ENCODE peak calls at places on chromosomes 1 and 21, in six cellular contexts. One of them, this sample, is unnamed.

GRCh38 chr1:237769916-237770315 is 120.8 kb downstream of the ZP4 start:
- DNase-seq in activated T-helper 1 cell treated with Interleukin-2 at 50 U/mL for 16 hours: no peak
- DNase-seq in Calu3: no peak
- DNase-seq in T-helper 1 cell: no peak
- DNase-seq in dorsolateral prefrontal cortex: no peak
- DNase-seq in tibial artery: no peak
- DNase-seq in this sample: no peak

GRCh38 chr1:109482796-109483638 is 688 bp upstream of the ATXN7L2 start:
- DNase-seq in T-helper 1 cell: peak; percentile 32
- DNase-seq in Calu3: no peak
- DNase-seq in tibial artery: peak; percentile 73
- DNase-seq in activated T-helper 1 cell treated with Interleukin-2 at 50 U/mL for 16 hours: peak; percentile 26
- DNase-seq in dorsolateral prefrontal cortex: peak; percentile 68
- DNase-seq in this sample: peak; percentile 46

GRCh38 chr1:173474097-173474779 is 2.9 kb upstream of the PRDX6 start:
- DNase-seq in dorsolateral prefrontal cortex: no peak
- DNase-seq in T-helper 1 cell: no peak
- DNase-seq in tibial artery: no peak
- DNase-seq in activated T-helper 1 cell treated with Interleukin-2 at 50 U/mL for 16 hours: no peak
- DNase-seq in Calu3: no peak
- DNase-seq in this sample: no peak

GRCh38 chr1:63691672-63692425 is 82.0 kb upstream of the ROR1 start:
- DNase-seq in Calu3: peak; percentile 70
- DNase-seq in T-helper 1 cell: no peak
- DNase-seq in tibial artery: peak; percentile 75
- DNase-seq in activated T-helper 1 cell treated with Interleukin-2 at 50 U/mL for 16 hours: no peak
- DNase-seq in dorsolateral prefrontal cortex: no peak
- DNase-seq in this sample: no peak

GRCh38 chr1:147628441-147628840 is 41.9 kb downstream of the ACP6 start:
- DNase-seq in T-helper 1 cell: no peak
- DNase-seq in dorsolateral prefrontal cortex: no peak
- DNase-seq in activated T-helper 1 cell treated with Interleukin-2 at 50 U/mL for 16 hours: no peak
- DNase-seq in Calu3: no peak
- DNase-seq in tibial artery: no peak
- DNase-seq in this sample: no peak

GRCh38 chr1:31701137-31701736 is 2.6 kb downstream of the COL16A1 start:
- DNase-seq in activated T-helper 1 cell treated with Interleukin-2 at 50 U/mL for 16 hours: peak; percentile 15
- DNase-seq in tibial artery: peak; percentile 96
- DNase-seq in T-helper 1 cell: no peak
- DNase-seq in dorsolateral prefrontal cortex: peak; percentile 89
- DNase-seq in Calu3: peak; percentile 84
- DNase-seq in this sample: peak; percentile 84

GRCh38 chr1:65882091-65882490 is 89.4 kb downstream of the PDE4B start:
- DNase-seq in tibial artery: no peak
- DNase-seq in T-helper 1 cell: no peak
- DNase-seq in activated T-helper 1 cell treated with Interleukin-2 at 50 U/mL for 16 hours: no peak
- DNase-seq in dorsolateral prefrontal cortex: no peak
- DNase-seq in Calu3: no peak
- DNase-seq in this sample: no peak

GRCh38 chr1:225909477-225909876 is 14.6 kb downstream of the PYCR2 start:
- DNase-seq in Calu3: no peak
- DNase-seq in dorsolateral prefrontal cortex: no peak
- DNase-seq in activated T-helper 1 cell treated with Interleukin-2 at 50 U/mL for 16 hours: no peak
- DNase-seq in T-helper 1 cell: no peak
- DNase-seq in tibial artery: no peak
- DNase-seq in this sample: no peak

GRCh38 chr1:246959944-246960693 is 28.4 kb upstream of the AHCTF1 start:
- DNase-seq in Calu3: no peak
- DNase-seq in dorsolateral prefrontal cortex: no peak
- DNase-seq in activated T-helper 1 cell treated with Interleukin-2 at 50 U/mL for 16 hours: no peak
- DNase-seq in tibial artery: no peak
- DNase-seq in T-helper 1 cell: no peak
- DNase-seq in this sample: no peak

GRCh38 chr21:31604591-31605190 is 54.8 kb upstream of the SOD1 start:
- DNase-seq in tibial artery: no peak
- DNase-seq in T-helper 1 cell: peak; percentile 53
- DNase-seq in dorsolateral prefrontal cortex: peak; percentile 78
- DNase-seq in Calu3: peak; percentile 51
- DNase-seq in activated T-helper 1 cell treated with Interleukin-2 at 50 U/mL for 16 hours: peak; percentile 52
- DNase-seq in this sample: peak; percentile 81

GRCh38 chr21:43864313-43864805 is 664 bp upstream of the AGPAT3 start:
- DNase-seq in activated T-helper 1 cell treated with Interleukin-2 at 50 U/mL for 16 hours: no peak
- DNase-seq in dorsolateral prefrontal cortex: peak; percentile 56
- DNase-seq in Calu3: peak; percentile 68
- DNase-seq in tibial artery: no peak
- DNase-seq in T-helper 1 cell: peak; percentile 17
- DNase-seq in this sample: peak; percentile 89

GRCh38 chr1:85421179-85421578 is 43.8 kb downstream of the DDAH1 start:
- DNase-seq in T-helper 1 cell: no peak
- DNase-seq in tibial artery: no peak
- DNase-seq in dorsolateral prefrontal cortex: no peak
- DNase-seq in activated T-helper 1 cell treated with Interleukin-2 at 50 U/mL for 16 hours: no peak
- DNase-seq in Calu3: no peak
- DNase-seq in this sample: no peak

GRCh38 chr21:18340387-18340942 is 63.1 kb downstream of the TMPRSS15 start:
- DNase-seq in activated T-helper 1 cell treated with Interleukin-2 at 50 U/mL for 16 hours: no peak
- DNase-seq in dorsolateral prefrontal cortex: no peak
- DNase-seq in tibial artery: no peak
- DNase-seq in Calu3: no peak
- DNase-seq in T-helper 1 cell: no peak
- DNase-seq in this sample: no peak

GRCh38 chr1:33263890-33264504 is 7.7 kb downstream of the ZNF362 start:
- DNase-seq in T-helper 1 cell: no peak
- DNase-seq in Calu3: no peak
- DNase-seq in activated T-helper 1 cell treated with Interleukin-2 at 50 U/mL for 16 hours: no peak
- DNase-seq in tibial artery: no peak
- DNase-seq in dorsolateral prefrontal cortex: no peak
- DNase-seq in this sample: no peak

GRCh38 chr21:35678393-35678792 is 381.9 kb downstream of the SETD4 start:
- DNase-seq in activated T-helper 1 cell treated with Interleukin-2 at 50 U/mL for 16 hours: no peak
- DNase-seq in Calu3: no peak
- DNase-seq in tibial artery: no peak
- DNase-seq in T-helper 1 cell: no peak
- DNase-seq in dorsolateral prefrontal cortex: no peak
- DNase-seq in this sample: no peak

GRCh38 chr1:230825804-230826160 is 42.5 kb downstream of the C1orf198 start:
- DNase-seq in tibial artery: peak; percentile 88
- DNase-seq in Calu3: peak; percentile 28
- DNase-seq in T-helper 1 cell: no peak
- DNase-seq in activated T-helper 1 cell treated with Interleukin-2 at 50 U/mL for 16 hours: no peak
- DNase-seq in dorsolateral prefrontal cortex: no peak
- DNase-seq in this sample: no peak

GRCh38 chr1:169443923-169444322 is 16.6 kb upstream of the CCDC181 start:
- DNase-seq in activated T-helper 1 cell treated with Interleukin-2 at 50 U/mL for 16 hours: no peak
- DNase-seq in dorsolateral prefrontal cortex: no peak
- DNase-seq in Calu3: no peak
- DNase-seq in T-helper 1 cell: no peak
- DNase-seq in tibial artery: no peak
- DNase-seq in this sample: no peak

GRCh38 chr1:198929961-198930599 is 291.2 kb downstream of the PTPRC start:
- DNase-seq in tibial artery: no peak
- DNase-seq in dorsolateral prefrontal cortex: no peak
- DNase-seq in T-helper 1 cell: no peak
- DNase-seq in Calu3: no peak
- DNase-seq in activated T-helper 1 cell treated with Interleukin-2 at 50 U/mL for 16 hours: no peak
- DNase-seq in this sample: no peak

GRCh38 chr1:8082945-8083344 is 56.8 kb upstream of the ERRFI1 start:
- DNase-seq in T-helper 1 cell: no peak
- DNase-seq in activated T-helper 1 cell treated with Interleukin-2 at 50 U/mL for 16 hours: no peak
- DNase-seq in Calu3: no peak
- DNase-seq in dorsolateral prefrontal cortex: no peak
- DNase-seq in tibial artery: no peak
- DNase-seq in this sample: no peak

GRCh38 chr1:21325731-21326387 is 35.6 kb upstream of the ECE1 start:
- DNase-seq in activated T-helper 1 cell treated with Interleukin-2 at 50 U/mL for 16 hours: no peak
- DNase-seq in tibial artery: peak; percentile 87
- DNase-seq in T-helper 1 cell: no peak
- DNase-seq in Calu3: no peak
- DNase-seq in dorsolateral prefrontal cortex: no peak
- DNase-seq in this sample: no peak

GRCh38 chr1:115319706-115320105 is 18.3 kb downstream of the NGF start:
- DNase-seq in tibial artery: no peak
- DNase-seq in activated T-helper 1 cell treated with Interleukin-2 at 50 U/mL for 16 hours: no peak
- DNase-seq in dorsolateral prefrontal cortex: no peak
- DNase-seq in Calu3: no peak
- DNase-seq in T-helper 1 cell: no peak
- DNase-seq in this sample: no peak

GRCh38 chr1:95042286-95042685 is 30.5 kb downstream of the ALG14 start:
- DNase-seq in tibial artery: no peak
- DNase-seq in Calu3: no peak
- DNase-seq in dorsolateral prefrontal cortex: no peak
- DNase-seq in activated T-helper 1 cell treated with Interleukin-2 at 50 U/mL for 16 hours: no peak
- DNase-seq in T-helper 1 cell: no peak
- DNase-seq in this sample: no peak

GRCh38 chr1:224800486-224801119 is 128.9 kb upstream of the DNAH14 start:
- DNase-seq in tibial artery: no peak
- DNase-seq in T-helper 1 cell: no peak
- DNase-seq in Calu3: no peak
- DNase-seq in activated T-helper 1 cell treated with Interleukin-2 at 50 U/mL for 16 hours: no peak
- DNase-seq in dorsolateral prefrontal cortex: no peak
- DNase-seq in this sample: no peak

GRCh38 chr21:37337831-37338230 is 28.7 kb upstream of the DYRK1A start:
- DNase-seq in T-helper 1 cell: no peak
- DNase-seq in tibial artery: no peak
- DNase-seq in dorsolateral prefrontal cortex: no peak
- DNase-seq in activated T-helper 1 cell treated with Interleukin-2 at 50 U/mL for 16 hours: no peak
- DNase-seq in Calu3: no peak
- DNase-seq in this sample: no peak

GRCh38 chr1:174815036-174815435 is 184.7 kb upstream of the CACYBP start:
- DNase-seq in T-helper 1 cell: no peak
- DNase-seq in tibial artery: no peak
- DNase-seq in Calu3: peak; percentile 45
- DNase-seq in dorsolateral prefrontal cortex: no peak
- DNase-seq in activated T-helper 1 cell treated with Interleukin-2 at 50 U/mL for 16 hours: no peak
- DNase-seq in this sample: no peak

GRCh38 chr1:10283318-10283984 is 73.1 kb downstream of the KIF1B start:
- DNase-seq in dorsolateral prefrontal cortex: no peak
- DNase-seq in activated T-helper 1 cell treated with Interleukin-2 at 50 U/mL for 16 hours: no peak
- DNase-seq in T-helper 1 cell: no peak
- DNase-seq in Calu3: no peak
- DNase-seq in tibial artery: no peak
- DNase-seq in this sample: no peak

GRCh38 chr21:42444745-42445059 is 41.0 kb downstream of the UBASH3A start:
- DNase-seq in dorsolateral prefrontal cortex: no peak
- DNase-seq in T-helper 1 cell: no peak
- DNase-seq in Calu3: no peak
- DNase-seq in activated T-helper 1 cell treated with Interleukin-2 at 50 U/mL for 16 hours: no peak
- DNase-seq in tibial artery: no peak
- DNase-seq in this sample: no peak

GRCh38 chr1:241648159-241648558 is 3.9 kb upstream of the WDR64 start:
- DNase-seq in Calu3: no peak
- DNase-seq in tibial artery: no peak
- DNase-seq in dorsolateral prefrontal cortex: no peak
- DNase-seq in T-helper 1 cell: no peak
- DNase-seq in activated T-helper 1 cell treated with Interleukin-2 at 50 U/mL for 16 hours: no peak
- DNase-seq in this sample: no peak

GRCh38 chr1:232259333-232259732 is 370.6 kb downstream of the SIPA1L2 start:
- DNase-seq in Calu3: no peak
- DNase-seq in T-helper 1 cell: no peak
- DNase-seq in dorsolateral prefrontal cortex: no peak
- DNase-seq in activated T-helper 1 cell treated with Interleukin-2 at 50 U/mL for 16 hours: no peak
- DNase-seq in tibial artery: no peak
- DNase-seq in this sample: no peak

GRCh38 chr1:205535866-205536758 is 31.6 kb downstream of the CDK18 start:
- DNase-seq in dorsolateral prefrontal cortex: no peak
- DNase-seq in tibial artery: peak; percentile 34
- DNase-seq in T-helper 1 cell: no peak
- DNase-seq in activated T-helper 1 cell treated with Interleukin-2 at 50 U/mL for 16 hours: no peak
- DNase-seq in Calu3: no peak
- DNase-seq in this sample: peak; percentile 23

GRCh38 chr1:108559215-108560142 is at the start of gene EEIG2:
- DNase-seq in Calu3: peak; percentile 87
- DNase-seq in tibial artery: peak; percentile 92
- DNase-seq in activated T-helper 1 cell treated with Interleukin-2 at 50 U/mL for 16 hours: peak; percentile 89
- DNase-seq in dorsolateral prefrontal cortex: peak; percentile 89
- DNase-seq in T-helper 1 cell: peak; percentile 89
- DNase-seq in this sample: peak; percentile 90

GRCh38 chr1:207306603-207307002 is 14.9 kb upstream of the CD55 start:
- DNase-seq in dorsolateral prefrontal cortex: no peak
- DNase-seq in Calu3: no peak
- DNase-seq in tibial artery: no peak
- DNase-seq in T-helper 1 cell: no peak
- DNase-seq in activated T-helper 1 cell treated with Interleukin-2 at 50 U/mL for 16 hours: no peak
- DNase-seq in this sample: no peak

GRCh38 chr1:154220970-154221814 is 437 bp downstream of the UBAP2L start:
- DNase-seq in activated T-helper 1 cell treated with Interleukin-2 at 50 U/mL for 16 hours: peak; percentile 57
- DNase-seq in Calu3: peak; percentile 60
- DNase-seq in dorsolateral prefrontal cortex: peak; percentile 72
- DNase-seq in T-helper 1 cell: peak; percentile 70
- DNase-seq in tibial artery: peak; percentile 81
- DNase-seq in this sample: peak; percentile 91

GRCh38 chr1:46550751-46551231 is 656 bp downstream of the KNCN start:
- DNase-seq in activated T-helper 1 cell treated with Interleukin-2 at 50 U/mL for 16 hours: no peak
- DNase-seq in dorsolateral prefrontal cortex: no peak
- DNase-seq in T-helper 1 cell: no peak
- DNase-seq in tibial artery: no peak
- DNase-seq in Calu3: no peak
- DNase-seq in this sample: peak; percentile 46

GRCh38 chr1:38994196-38994595 is 3.1 kb downstream of the AKIRIN1 start:
- DNase-seq in Calu3: no peak
- DNase-seq in dorsolateral prefrontal cortex: no peak
- DNase-seq in T-helper 1 cell: no peak
- DNase-seq in activated T-helper 1 cell treated with Interleukin-2 at 50 U/mL for 16 hours: no peak
- DNase-seq in tibial artery: no peak
- DNase-seq in this sample: no peak

GRCh38 chr1:176033879-176034278 is 173.2 kb downstream of the COP1 start:
- DNase-seq in activated T-helper 1 cell treated with Interleukin-2 at 50 U/mL for 16 hours: no peak
- DNase-seq in dorsolateral prefrontal cortex: no peak
- DNase-seq in Calu3: no peak
- DNase-seq in tibial artery: no peak
- DNase-seq in T-helper 1 cell: no peak
- DNase-seq in this sample: no peak

GRCh38 chr21:42507418-42507817 is 6.2 kb upstream of the SLC37A1 start:
- DNase-seq in tibial artery: no peak
- DNase-seq in activated T-helper 1 cell treated with Interleukin-2 at 50 U/mL for 16 hours: no peak
- DNase-seq in T-helper 1 cell: no peak
- DNase-seq in Calu3: no peak
- DNase-seq in dorsolateral prefrontal cortex: no peak
- DNase-seq in this sample: no peak

GRCh38 chr1:223364685-223365382 is 858 bp upstream of the SUSD4 start:
- DNase-seq in Calu3: peak; percentile 26
- DNase-seq in T-helper 1 cell: no peak
- DNase-seq in dorsolateral prefrontal cortex: peak; percentile 47
- DNase-seq in tibial artery: no peak
- DNase-seq in activated T-helper 1 cell treated with Interleukin-2 at 50 U/mL for 16 hours: no peak
- DNase-seq in this sample: peak; percentile 74

GRCh38 chr1:41713557-41714327 is 205.0 kb downstream of the HIVEP3 start:
- DNase-seq in Calu3: no peak
- DNase-seq in activated T-helper 1 cell treated with Interleukin-2 at 50 U/mL for 16 hours: no peak
- DNase-seq in T-helper 1 cell: no peak
- DNase-seq in tibial artery: no peak
- DNase-seq in dorsolateral prefrontal cortex: no peak
- DNase-seq in this sample: no peak

GRCh38 chr1:153513666-153514065 is 22.1 kb downstream of the S100A6 start:
- DNase-seq in Calu3: no peak
- DNase-seq in activated T-helper 1 cell treated with Interleukin-2 at 50 U/mL for 16 hours: no peak
- DNase-seq in tibial artery: no peak
- DNase-seq in T-helper 1 cell: no peak
- DNase-seq in dorsolateral prefrontal cortex: no peak
- DNase-seq in this sample: no peak

This sample was measured in left lung.